ENCODE peak calls at places on chromosomes 4 and X, in seven cellular contexts. P is activated B cell treated with CpG ODN at 0.5 μM for 24 hours, B is adrenal gland, R is MCF 10A, X is osteocyte, S is progenitor cell of endocrine pancreas, G is GM23338. V is an unnamed sample.

GRCh38 chr4:19945501-19945900 is 306.2 kb upstream of the SLIT2 start:
- DNase-seq in X (no peak), P (no peak), G (no peak), B (no peak), S (no peak), R (no peak), V (no peak)

GRCh38 chr4:69881173-69881773 is 21.3 kb upstream of the SULT1E1 start:
- DNase-seq in R (peak), B (peak), P (no peak), X (no peak), S (no peak), G (peak), V (peak)

GRCh38 chr4:156476359-156476758 is 495.2 kb downstream of the PDGFC start:
- DNase-seq in R (peak), S (no peak), G (no peak), X (no peak), B (no peak), P (no peak), V (peak)

GRCh38 chrX:39616098-39616729 is 481.5 kb downstream of the BCOR start:
- DNase-seq in B (no peak), R (no peak), G (no peak), X (no peak), P (no peak), S (no peak), V (no peak)

GRCh38 chrX:16711219-16712115 is 1.0 kb downstream of the CTPS2 start:
- DNase-seq in B (no peak), R (peak), S (no peak), G (peak), X (no peak), P (no peak), V (no peak)

GRCh38 chrX:148269513-148269912 is 230.9 kb upstream of the AFF2 start:
- DNase-seq in B (no peak), R (no peak), X (no peak), P (no peak), S (no peak), G (no peak), V (no peak)

GRCh38 chrX:103847174-103847870 is 15.3 kb upstream of the RAB9B start:
- DNase-seq in G (no peak), R (peak), X (no peak), S (no peak), B (no peak), P (no peak), V (no peak)

GRCh38 chr4:123418486-123418931 is 21.9 kb downstream of the SPRY1 start:
- DNase-seq in G (peak), R (peak), S (no peak), X (no peak), P (no peak), B (no peak), V (peak)

GRCh38 chr4:17058506-17058905 is 160.1 kb upstream of the LDB2 start:
- DNase-seq in X (no peak), B (no peak), S (no peak), R (no peak), G (no peak), P (no peak), V (no peak)

GRCh38 chr4:99885063-99885664 is 9.1 kb downstream of the LAMTOR3 start:
- DNase-seq in G (peak), X (no peak), R (peak), S (no peak), B (no peak), P (no peak), V (peak)

GRCh38 chr4:129403848-129404247 is 307.9 kb downstream of the C4orf33 start:
- DNase-seq in P (no peak), B (no peak), G (no peak), S (no peak), X (no peak), R (no peak), V (no peak)

GRCh38 chr4:177480796-177481195 is 38.6 kb upstream of the AGA start:
- DNase-seq in B (no peak), G (no peak), X (no peak), R (no peak), P (no peak), S (no peak), V (no peak)

GRCh38 chr4:2923141-2923551 is 40.1 kb downstream of the NOP14 start:
- DNase-seq in R (peak), G (no peak), X (no peak), S (no peak), P (no peak), B (no peak), V (no peak)

GRCh38 chrX:9576059-9576458 is 111.2 kb downstream of the TBL1X start:
- DNase-seq in P (no peak), R (no peak), S (no peak), B (no peak), G (no peak), X (no peak), V (no peak)

GRCh38 chr4:75723117-75723801 is 1.1 kb upstream of the USO1 start:
- DNase-seq in P (no peak), B (no peak), G (no peak), S (no peak), R (peak), X (no peak), V (no peak)

GRCh38 chrX:136250191-136251041 is 784 bp downstream of the MAP7D3 start:
- DNase-seq in S (no peak), B (no peak), R (no peak), G (peak), P (no peak), X (no peak), V (peak)

GRCh38 chr4:169251291-169252235 is 19.2 kb downstream of the SH3RF1 start:
- DNase-seq in R (no peak), P (no peak), S (no peak), G (peak), B (no peak), X (no peak), V (peak)

GRCh38 chr4:151169223-151169622 is 69.8 kb downstream of the RPS3A start:
- DNase-seq in P (no peak), G (no peak), S (no peak), B (peak), R (no peak), X (no peak), V (no peak)

GRCh38 chr4:20251061-20251795 is 477 bp upstream of the SLIT2 start:
- DNase-seq in X (no peak), P (no peak), R (no peak), S (no peak), B (no peak), G (no peak), V (no peak)

GRCh38 chr4:15149842-15150592 is 147.7 kb downstream of the CPEB2 start:
- DNase-seq in G (peak), S (peak), B (peak), R (peak), P (no peak), X (peak), V (peak)

GRCh38 chrX:12447448-12448154 is 309.3 kb downstream of the FRMPD4 start:
- DNase-seq in S (no peak), G (no peak), P (no peak), B (no peak), X (no peak), R (peak), V (no peak)

GRCh38 chr4:8542776-8543525 is 37.2 kb upstream of the GPR78 start:
- DNase-seq in G (no peak), R (no peak), P (no peak), S (no peak), X (no peak), B (no peak), V (no peak)

GRCh38 chrX:150482537-150483217 is 85.7 kb upstream of the MTM1 start:
- DNase-seq in G (no peak), P (no peak), X (no peak), B (no peak), S (no peak), R (peak), V (peak)

GRCh38 chr4:168496834-168497233 is at the start of gene PALLD:
- DNase-seq in S (no peak), B (no peak), G (no peak), X (no peak), R (no peak), P (no peak), V (no peak)

GRCh38 chr4:81131066-81131465 is 84.0 kb downstream of the PRKG2 start:
- DNase-seq in S (no peak), X (no peak), G (no peak), B (no peak), R (no peak), P (no peak), V (no peak)

GRCh38 chrX:130165181-130165702 is 399 bp downstream of the AIFM1 start:
- DNase-seq in P (no peak), S (no peak), R (no peak), B (no peak), G (no peak), X (no peak), V (no peak)

GRCh38 chr4:11133868-11134267 is 294.8 kb downstream of the HS3ST1 start:
- DNase-seq in B (no peak), P (no peak), R (no peak), G (no peak), X (no peak), S (no peak), V (no peak)

GRCh38 chr4:139299536-139299935 is 1.8 kb upstream of the NAA15 start:
- DNase-seq in X (no peak), G (no peak), B (no peak), S (no peak), P (no peak), R (no peak), V (no peak)

GRCh38 chr4:138576684-138577083 is 334.5 kb upstream of the SLC7A11 start:
- DNase-seq in R (peak), P (no peak), S (no peak), X (no peak), B (no peak), G (peak), V (peak)

GRCh38 chr4:37392540-37393255 is 148.2 kb downstream of the NWD2 start:
- DNase-seq in P (no peak), S (no peak), B (peak), X (no peak), R (peak), G (peak), V (peak)

GRCh38 chrX:104085919-104086318 is 9.9 kb upstream of the TMSB15C start:
- DNase-seq in X (no peak), P (no peak), R (no peak), B (no peak), S (no peak), G (peak), V (no peak)

GRCh38 chr4:144709159-144709558 is 63.2 kb downstream of the HHIP start:
- DNase-seq in B (no peak), G (peak), R (peak), S (no peak), P (no peak), X (no peak), V (no peak)

GRCh38 chrX:111164728-111165127 is 68.7 kb downstream of the PAK3 start:
- DNase-seq in G (peak), P (no peak), S (no peak), B (no peak), X (no peak), R (peak), V (no peak)

GRCh38 chr4:176902710-176903323 is 110.1 kb upstream of the VEGFC start:
- DNase-seq in S (no peak), G (no peak), B (no peak), X (no peak), P (no peak), R (peak), V (no peak)

GRCh38 chr4:185602397-185602796 is 67.1 kb upstream of the PDLIM3 start:
- DNase-seq in R (no peak), G (no peak), S (no peak), P (no peak), X (no peak), B (no peak), V (no peak)

DNA sequence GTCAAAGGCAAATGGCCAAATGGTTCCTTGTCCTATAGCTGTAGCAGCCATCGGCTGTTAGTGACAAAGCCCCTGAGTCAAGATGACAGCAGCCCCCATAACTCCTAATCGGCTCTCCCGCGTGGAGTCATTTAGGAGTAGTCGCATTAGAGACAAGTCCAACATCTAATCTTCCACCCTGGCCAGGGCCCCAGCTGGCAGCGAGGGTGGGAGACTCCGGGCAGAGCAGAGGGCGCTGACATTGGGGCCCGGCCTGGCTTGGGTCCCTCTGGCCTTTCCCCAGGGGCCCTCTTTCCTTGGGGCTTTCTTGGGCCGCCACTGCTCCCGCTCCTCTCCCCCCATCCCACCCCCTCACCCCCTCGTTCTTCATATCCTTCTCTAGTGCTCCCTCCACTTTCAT is 3.8 kb upstream of the OPN1LW start:
- DNase-seq in P (no peak), X (no peak), S (no peak), R (no peak), G (no peak), B (no peak), V (no peak)
- TF ChIP-seq CTCF in P (no peak), X (no peak), S (no peak), R (no peak), G (no peak), B (no peak), V (no peak)

GRCh38 chrX:15382809-15383208 is 1.4 kb downstream of the VEGFD start:
- DNase-seq in S (no peak), G (peak), P (no peak), X (no peak), R (no peak), B (no peak), V (no peak)
- TF ChIP-seq CTCF in S (peak), G (peak), P (no peak), X (no peak), R (no peak), B (no peak), V (no peak)

GRCh38 chrX:45622538-45622937 is 421.9 kb upstream of the DIPK2B start:
- DNase-seq in B (no peak), X (no peak), G (no peak), P (no peak), S (no peak), R (peak), V (no peak)

GRCh38 chrX:45623266-45623665 is 422.6 kb upstream of the DIPK2B start:
- DNase-seq in B (no peak), X (no peak), R (peak), G (no peak), P (no peak), S (no peak), V (no peak)

GRCh38 chrX:45621356-45622041 is 420.8 kb upstream of the DIPK2B start:
- DNase-seq in X (no peak), B (no peak), G (no peak), R (peak), P (no peak), S (no peak), V (no peak)

GRCh38 chrX:45622042-45622423 is 421.4 kb upstream of the DIPK2B start:
- DNase-seq in G (no peak), S (no peak), P (no peak), R (no peak), B (no peak), X (no peak), V (no peak)

GRCh38 chrX:45619290-45619689 is 418.6 kb upstream of the DIPK2B start:
- DNase-seq in R (no peak), X (no peak), P (no peak), S (no peak), G (no peak), B (no peak), V (no peak)
- TF ChIP-seq CTCF in R (no peak), X (no peak), P (no peak), S (no peak), G (no peak), B (no peak), V (no peak)

DNA sequence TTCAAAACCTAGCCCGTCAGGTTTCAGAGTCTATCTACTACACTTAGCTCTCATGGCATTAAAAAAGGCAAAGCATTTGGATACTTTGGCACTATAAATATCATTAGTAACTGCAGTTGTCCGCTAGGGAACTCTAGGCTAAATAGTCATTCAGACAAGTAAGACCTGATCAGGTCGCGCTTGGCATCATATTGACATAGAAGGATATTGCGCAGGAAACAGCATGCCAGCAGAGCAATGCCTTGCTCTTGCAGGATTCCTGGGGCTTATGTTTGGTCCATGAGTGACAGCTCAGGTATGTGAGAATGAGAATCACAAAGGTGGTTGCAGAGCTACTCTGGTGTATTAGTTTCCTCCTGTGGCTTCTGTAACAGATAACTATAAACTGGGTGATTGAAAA is 62.7 kb downstream of the KDM6A start:
- DNase-seq in X (no peak), R (peak), B (no peak), G (peak), P (no peak), S (no peak), V (no peak)
- TF ChIP-seq CTCF in X (no peak), R (no peak), B (no peak), G (no peak), P (no peak), S (no peak), V (no peak)

GRCh38 chrX:79409657-79410056 is 42.5 kb upstream of the ITM2A start:
- DNase-seq in G (no peak), B (no peak), R (no peak), X (no peak), S (no peak), P (no peak), V (no peak)

GRCh38 chrX:79408623-79409322 is 41.6 kb upstream of the ITM2A start:
- DNase-seq in X (no peak), B (no peak), S (no peak), G (no peak), R (no peak), P (no peak), V (no peak)

GRCh38 chrX:79415056-79415455 is 47.9 kb upstream of the ITM2A start:
- DNase-seq in G (no peak), X (no peak), S (no peak), R (no peak), B (no peak), P (no peak), V (no peak)

GRCh38 chrX:79413963-79414362 is 46.8 kb upstream of the ITM2A start:
- DNase-seq in B (no peak), P (no peak), S (no peak), X (no peak), R (no peak), G (no peak), V (no peak)

DNA sequence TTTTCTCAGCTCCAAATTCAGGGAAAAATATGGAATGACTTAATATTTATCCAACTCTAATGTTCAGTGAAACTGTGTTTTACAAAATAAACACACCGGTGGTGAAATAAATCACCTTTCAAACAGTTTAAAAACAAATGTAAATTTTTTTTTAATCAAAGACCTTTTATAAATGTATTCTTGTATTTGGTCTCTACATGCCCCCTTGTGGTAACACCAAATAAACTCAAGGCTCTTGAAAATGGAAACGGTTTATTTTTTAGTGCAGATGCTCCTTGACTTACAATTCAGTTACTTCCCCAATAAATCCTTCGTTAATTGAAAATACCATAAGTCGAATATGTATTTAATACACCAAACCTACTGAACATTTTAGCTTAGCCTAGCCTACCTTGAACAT is 45.9 kb upstream of the ITM2A start:
- DNase-seq in S (no peak), B (no peak), X (no peak), R (peak), G (peak), P (no peak), V (no peak)
- TF ChIP-seq CTCF in S (peak), B (no peak), X (peak), R (peak), G (peak), P (no peak), V (peak)

GRCh38 chr4:115054836-115055235 is 58.6 kb downstream of the NDST4 start:
- DNase-seq in P (no peak), B (no peak), G (no peak), X (no peak), S (no peak), R (no peak), V (no peak)
- TF ChIP-seq CTCF in P (no peak), B (no peak), G (no peak), X (no peak), S (no peak), R (no peak), V (no peak)

GRCh38 chrX:47162927-47163583 is 18.0 kb downstream of the RBM10 start:
- DNase-seq in S (no peak), B (no peak), R (no peak), G (no peak), X (no peak), P (no peak), V (no peak)

GRCh38 chrX:47158781-47159180 is 13.8 kb downstream of the RBM10 start:
- DNase-seq in R (no peak), S (no peak), B (no peak), X (no peak), P (no peak), G (no peak), V (no peak)

GRCh38 chrX:47160781-47161180 is 15.8 kb downstream of the RBM10 start:
- DNase-seq in G (no peak), P (no peak), S (no peak), X (no peak), R (no peak), B (no peak), V (no peak)

GRCh38 chrX:47156611-47157520 is 11.8 kb downstream of the RBM10 start:
- DNase-seq in P (no peak), X (no peak), G (no peak), R (no peak), S (no peak), B (no peak), V (no peak)

GRCh38 chrX:47158131-47158530 is 13.1 kb downstream of the RBM10 start:
- DNase-seq in B (no peak), S (no peak), R (no peak), G (peak), P (no peak), X (no peak), V (no peak)
- TF ChIP-seq CTCF in B (no peak), S (no peak), R (no peak), G (peak), P (no peak), X (no peak), V (no peak)

DNA sequence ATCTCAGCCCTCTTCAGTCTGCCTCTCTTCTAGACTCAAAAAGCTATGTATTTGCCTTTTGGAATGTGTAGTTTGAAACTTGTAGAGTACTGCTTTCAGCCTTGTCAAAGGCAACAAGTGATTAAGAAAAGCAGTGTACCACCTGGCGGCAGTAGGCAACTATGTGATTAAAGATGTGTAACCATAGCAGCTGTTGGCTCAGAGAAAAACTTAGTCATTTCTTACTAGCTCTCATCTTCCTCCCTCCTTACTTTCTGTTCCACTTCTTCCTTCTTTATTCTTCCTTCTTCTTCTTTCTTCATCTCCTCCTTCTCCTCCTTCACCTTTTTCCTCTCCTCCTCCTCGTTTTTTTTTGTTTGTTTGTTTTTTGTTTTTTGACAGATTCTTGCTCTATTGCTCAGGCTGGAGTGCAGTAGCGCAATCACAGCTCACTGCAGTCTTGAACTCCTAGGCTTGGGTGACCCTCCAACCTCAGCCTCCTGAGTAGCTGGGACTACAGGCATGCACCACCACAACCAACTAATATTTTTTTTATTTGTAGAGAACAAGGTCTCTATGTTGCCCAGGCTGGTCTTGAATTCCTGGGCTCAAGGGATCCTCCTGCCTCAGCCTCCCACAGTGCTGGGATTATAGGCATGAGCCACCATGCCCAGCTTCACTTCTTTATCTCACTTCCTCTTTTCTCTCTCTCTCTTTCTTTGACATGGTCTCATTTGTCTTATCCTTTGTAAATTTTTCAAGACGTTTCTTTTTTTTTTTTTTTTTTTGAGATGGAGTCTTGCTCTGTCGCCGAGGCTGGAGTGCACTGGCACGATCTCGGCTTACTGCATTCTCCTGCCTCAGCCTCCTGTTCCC is 32.6 kb downstream of the ABHD18 start:
- DNase-seq in G (peak), R (peak), S (no peak), X (no peak), P (no peak), B (no peak), V (no peak)
- TF ChIP-seq CTCF in G (peak), R (peak), S (no peak), X (no peak), P (no peak), B (no peak), V (no peak)